ENCODE peak calls at places on chromosomes 5 and 9, in eight cellular contexts. Q is K562; F is heart left ventricle; M is HCT116; L is tibial nerve; P is kidney; R is CD8-positive, alpha-beta T cell; X is cardiac muscle cell. H is an unnamed sample.
A peak's percentile ranks its signal among the peaks of the same experiment; 100 is the strongest.

GRCh38 chr5:180470966-180471582 is 23.1 kb upstream of the CNOT6 start:
- DNase-seq in P (no peak), M (peak; percentile 32), R (peak; percentile 58), Q (peak; percentile 75), X (peak; percentile 79), L (peak; percentile 57), F (no peak), H (peak; percentile 52)

GRCh38 chr9:17491780-17492179 is 87.1 kb upstream of the SH3GL2 start:
- DNase-seq in X (no peak), R (no peak), F (no peak), P (no peak), M (no peak), L (no peak), Q (no peak), H (no peak)

GRCh38 chr5:168747987-168748777 is 169.0 kb upstream of the PANK3 start:
- DNase-seq in P (no peak), L (no peak), F (peak; percentile 50), Q (peak; percentile 74), X (peak; percentile 73), R (no peak), M (peak; percentile 48), H (no peak)

GRCh38 chr9:16986441-16987387 is 116.2 kb upstream of the BNC2 start:
- DNase-seq in R (no peak), F (no peak), Q (no peak), L (no peak), P (no peak), M (no peak), X (no peak), H (no peak)

GRCh38 chr9:127123239-127123935 is 952 bp upstream of the ANGPTL2 start:
- DNase-seq in Q (no peak), L (peak; percentile 58), X (no peak), R (no peak), F (peak; percentile 63), P (no peak), M (no peak), H (no peak)

GRCh38 chr9:1044643-1045042 is 5.5 kb upstream of the DMRT2 start:
- DNase-seq in M (no peak), P (no peak), F (peak; percentile 28), L (peak; percentile 64), X (no peak), R (no peak), Q (no peak), H (peak; percentile 37)

GRCh38 chr9:124594673-124595072 is 87.5 kb upstream of the NR5A1 start:
- DNase-seq in X (peak; percentile 34), Q (no peak), M (no peak), L (no peak), R (no peak), F (no peak), P (no peak), H (no peak)

GRCh38 chr5:154519375-154519774 is 41.3 kb upstream of the HAND1 start:
- DNase-seq in L (no peak), P (peak; percentile 66), M (no peak), Q (no peak), F (no peak), X (no peak), R (no peak), H (no peak)

GRCh38 chr5:6849569-6849968 is 136.3 kb downstream of the TENT4A start:
- DNase-seq in L (no peak), R (no peak), M (no peak), X (no peak), Q (no peak), P (no peak), F (no peak), H (no peak)

GRCh38 chr9:110755179-110755578 is 86.6 kb downstream of the MUSK start:
- DNase-seq in M (no peak), Q (no peak), L (no peak), P (no peak), F (no peak), X (no peak), R (no peak), H (no peak)

GRCh38 chr9:110986529-110986928 is 51.7 kb downstream of the LPAR1 start:
- DNase-seq in X (no peak), P (no peak), M (no peak), Q (no peak), L (no peak), F (no peak), R (no peak), H (no peak)

GRCh38 chr5:139138790-139139189 is 59.4 kb downstream of the SIL1 start:
- DNase-seq in R (no peak), Q (no peak), M (peak; percentile 45), P (no peak), F (peak; percentile 58), L (no peak), X (peak; percentile 39), H (no peak)

GRCh38 chr5:92923885-92924284 is 657.1 kb downstream of the NR2F1-AS1 start:
- DNase-seq in R (no peak), M (no peak), X (no peak), P (no peak), Q (no peak), F (no peak), L (no peak), H (no peak)

GRCh38 chr9:112555091-112555643 is 68.5 kb downstream of the KIAA1958 start:
- DNase-seq in M (no peak), Q (no peak), P (no peak), F (no peak), R (no peak), X (no peak), L (no peak), H (no peak)

GRCh38 chr9:123651273-123651672 is 278.7 kb downstream of the DENND1A start:
- DNase-seq in X (no peak), M (no peak), R (no peak), L (no peak), Q (no peak), P (no peak), F (no peak), H (no peak)

GRCh38 chr5:36054646-36055045 is 12.0 kb downstream of the UGT3A2 start:
- DNase-seq in P (no peak), R (no peak), F (no peak), Q (no peak), X (no peak), L (no peak), M (no peak), H (no peak)

GRCh38 chr5:107404595-107405366 is 266.0 kb downstream of the EFNA5 start:
- DNase-seq in F (no peak), Q (no peak), R (no peak), M (no peak), X (no peak), P (peak; percentile 45), L (no peak), H (no peak)

GRCh38 chr9:16705121-16705604 is 165.3 kb downstream of the BNC2 start:
- DNase-seq in F (peak; percentile 87), X (peak; percentile 93), R (no peak), P (peak; percentile 97), Q (peak; percentile 5), M (no peak), L (peak; percentile 93), H (peak; percentile 69)

GRCh38 chr5:5018560-5018935 is 121.6 kb upstream of the ADAMTS16 start:
- DNase-seq in Q (no peak), L (no peak), R (no peak), M (no peak), P (no peak), X (no peak), F (no peak), H (no peak)

GRCh38 chr5:26482817-26483375 is 555.5 kb downstream of the CDH9 start:
- DNase-seq in P (no peak), X (peak; percentile 55), Q (peak; percentile 17), F (no peak), L (peak; percentile 54), R (no peak), M (peak; percentile 4), H (no peak)

GRCh38 chr5:158635565-158635964 is 464.2 kb downstream of the EBF1 start:
- DNase-seq in R (no peak), P (no peak), M (no peak), X (no peak), Q (no peak), F (no peak), L (no peak), H (no peak)

GRCh38 chr9:100714372-100715099 is 136.7 kb downstream of the CAVIN4 start:
- DNase-seq in F (peak; percentile 59), R (no peak), M (peak; percentile 41), L (peak; percentile 30), X (peak; percentile 83), Q (peak; percentile 72), P (no peak), H (peak; percentile 39)

GRCh38 chr5:127892467-127893207 is 189.4 kb downstream of the CCDC192 start:
- DNase-seq in L (no peak), R (no peak), Q (no peak), M (peak; percentile 59), X (no peak), P (no peak), F (no peak), H (no peak)

GRCh38 chr5:109482748-109483147 is 73.0 kb upstream of the PJA2 start:
- DNase-seq in M (no peak), L (no peak), Q (no peak), P (no peak), R (no peak), F (no peak), X (no peak), H (no peak)

GRCh38 chr9:84331119-84331791 is 9.3 kb downstream of the SLC28A3 start:
- DNase-seq in R (no peak), F (no peak), P (no peak), M (no peak), Q (no peak), L (no peak), X (no peak), H (no peak)

GRCh38 chr5:152177626-152178349 is 227.3 kb downstream of the NMUR2 start:
- DNase-seq in P (no peak), M (no peak), X (no peak), L (no peak), Q (no peak), F (no peak), R (no peak), H (no peak)
- TF ChIP-seq CTCF in P (no peak), M (no peak), X (no peak), L (no peak), Q (no peak), F (no peak), R (no peak), H (no peak)

DNA sequence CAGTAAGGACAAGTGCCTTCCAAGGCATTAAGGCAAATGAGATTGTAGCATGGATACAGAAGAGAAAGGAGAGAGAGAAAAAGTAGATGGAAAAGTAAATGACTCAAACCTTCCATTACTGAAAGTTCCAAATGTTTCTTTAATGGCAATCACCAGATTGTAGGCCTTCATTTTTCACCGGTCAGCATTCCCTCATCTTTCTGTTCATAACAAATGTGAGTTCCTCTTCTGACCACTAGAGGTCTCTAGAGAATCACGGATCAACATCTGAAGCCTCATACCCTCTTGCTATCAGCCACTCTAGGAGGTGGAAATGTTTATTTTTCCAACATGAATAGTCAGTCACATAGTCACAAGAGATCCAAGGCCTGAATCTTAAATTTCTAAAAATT is 73.6 kb upstream of the RPS23 start:
- DNase-seq in Q (peak; percentile 66), X (peak; percentile 78), F (no peak), R (no peak), L (no peak), M (peak; percentile 61), P (no peak), H (no peak)
- H3K4me1 ChIP-seq in Q (no peaks in the 10 kb centered on the region), X (peaks cover 35% of the 10 kb centered on the region), F (peaks cover 34% of the 10 kb centered on the region), R (peaks cover 4% of the 10 kb centered on the region), L (no peaks in the 10 kb centered on the region), M (peaks cover 20% of the 10 kb centered on the region), P (no peaks in the 10 kb centered on the region), H (peaks cover 24% of the 10 kb centered on the region)

GRCh38 chr5:176353533-176353932 is 8.0 kb downstream of the KIAA1191 start:
- DNase-seq in R (no peak), X (no peak), F (no peak), L (no peak), M (no peak), Q (no peak), P (no peak), H (no peak)
- H3K27ac ChIP-seq in R (no peak overlapping the region), X (no peak overlapping the region), F (no peak overlapping the region), L (no peak overlapping the region), M (no peak overlapping the region), Q (no peak overlapping the region), P (no peak overlapping the region), H (no peak overlapping the region)

GRCh38 chr9:132311978-132312377 is 42.8 kb downstream of the SETX start:
- DNase-seq in Q (no peak), F (no peak), L (no peak), R (no peak), M (no peak), P (no peak), X (peak; percentile 39), H (no peak)
- TF ChIP-seq CTCF in Q (no peak), F (no peak), L (no peak), R (no peak), M (no peak), P (no peak), X (no peak), H (no peak)

H was measured in left lung.